ENCODE peak calls at places on chromosomes 4 and X, in four cellular contexts. K is PC-9, U is GM13977, L is upper lobe of right lung. O is an unnamed sample.

GRCh38 chr4:77349796-77350195 is 192.8 kb downstream of the CCNG2 start:
- DNase-seq in K (no peak), U (no peak), L (no peak), O (no peak)

GRCh38 chr4:141912831-141913230 is 276.4 kb downstream of the IL15 start:
- DNase-seq in K (no peak), U (no peak), L (no peak), O (no peak)

GRCh38 chr4:187633245-187633644 is 362.3 kb upstream of the ZFP42 start:
- DNase-seq in K (no peak), U (no peak), L (no peak), O (no peak)

GRCh38 chrX:39645059-39645895 is 452.5 kb downstream of the BCOR start:
- DNase-seq in K (no peak), U (no peak), L (no peak), O (no peak)

GRCh38 chr4:97142893-97143292 is 1000.4 kb downstream of the STPG2 start:
- DNase-seq in K (no peak), U (no peak), L (no peak), O (no peak)

GRCh38 chr4:174794706-174795105 is 34.3 kb downstream of the GLRA3 start:
- DNase-seq in K (no peak), U (no peak), L (no peak), O (no peak)

GRCh38 chr4:40264497-40264896 is 67.7 kb downstream of the RHOH start:
- DNase-seq in K (peak; percentile 53), U (no peak), L (no peak), O (no peak)

GRCh38 chrX:138191998-138192397 is 519.5 kb downstream of the FGF13 start:
- DNase-seq in K (no peak), U (peak; percentile 5), L (no peak), O (no peak)

GRCh38 chr4:1061372-1061700 is 49.9 kb downstream of the FGFRL1 start:
- DNase-seq in K (no peak), U (no peak), L (no peak), O (no peak)

GRCh38 chrX:145825896-145826295 is 8.3 kb downstream of the SLITRK2 start:
- DNase-seq in K (peak; percentile 35), U (no peak), L (no peak), O (no peak)

GRCh38 chr4:110533590-110533910 is 57.6 kb downstream of the ENPEP start:
- DNase-seq in K (no peak), U (no peak), L (no peak), O (no peak)

GRCh38 chr4:52665592-52665991 is 6.5 kb upstream of the USP46 start:
- DNase-seq in K (no peak), U (peak; percentile 45), L (no peak), O (no peak)

GRCh38 chr4:8279321-8280157 is 10.0 kb downstream of the HTRA3 start:
- DNase-seq in K (no peak), U (no peak), L (no peak), O (no peak)

GRCh38 chr4:2402053-2402452 is 16.4 kb downstream of the ZFYVE28 start:
- DNase-seq in K (no peak), U (no peak), L (peak; percentile 80), O (no peak)

GRCh38 chr4:177185151-177185550 is 124.5 kb upstream of the NEIL3 start:
- DNase-seq in K (no peak), U (no peak), L (no peak), O (no peak)

GRCh38 chr4:140611854-140612253 is 43.1 kb upstream of the UCP1 start:
- DNase-seq in K (no peak), U (no peak), L (no peak), O (no peak)

GRCh38 chrX:113950081-113950678 is 633.7 kb upstream of the HTR2C start:
- DNase-seq in K (no peak), U (no peak), L (no peak), O (no peak)

GRCh38 chr4:136863756-136864155 is 668.5 kb downstream of the PCDH18 start:
- DNase-seq in K (no peak), U (no peak), L (no peak), O (no peak)

GRCh38 chr4:64174247-64174882 is 234.9 kb downstream of the TECRL start:
- DNase-seq in K (no peak), U (no peak), L (no peak), O (no peak)

GRCh38 chr4:148141536-148141935 is 300.7 kb downstream of the NR3C2 start:
- DNase-seq in K (no peak), U (no peak), L (no peak), O (no peak)

GRCh38 chr4:113468165-113469022 is 293.1 kb downstream of the CAMK2D start:
- DNase-seq in K (peak; percentile 92), U (no peak), L (peak; percentile 69), O (peak; percentile 51)

GRCh38 chr4:186405957-186406356 is 140.0 kb downstream of the F11 start:
- DNase-seq in K (no peak), U (no peak), L (no peak), O (no peak)

GRCh38 chr4:152063301-152064235 is 302.8 kb upstream of the GATB start:
- DNase-seq in K (no peak), U (no peak), L (no peak), O (no peak)

GRCh38 chr4:108466936-108467902 is 153.2 kb upstream of the RPL34 start:
- DNase-seq in K (no peak), U (peak; percentile 24), L (no peak), O (no peak)

GRCh38 chrX:2577844-2578444 is 77.2 kb upstream of the DHRSX start:
- DNase-seq in K (no peak), U (no peak), L (no peak), O (no peak)

GRCh38 chr4:152850377-152850776 is 70.6 kb downstream of the ARFIP1 start:
- DNase-seq in K (peak; percentile 64), U (no peak), L (peak; percentile 72), O (peak; percentile 90)

GRCh38 chr4:4837921-4838601 is 21.4 kb upstream of the MSX1 start:
- DNase-seq in K (no peak), U (no peak), L (peak; percentile 16), O (no peak)

GRCh38 chr4:73865697-73866096 is 3.5 kb upstream of the CXCL1 start:
- DNase-seq in K (no peak), U (no peak), L (no peak), O (no peak)

GRCh38 chr4:98519268-98519993 is 139.0 kb downstream of the TSPAN5 start:
- DNase-seq in K (no peak), U (no peak), L (no peak), O (no peak)

GRCh38 chr4:16199132-16199531 is 27.1 kb downstream of the TAPT1 start:
- DNase-seq in K (no peak), U (no peak), L (no peak), O (no peak)

GRCh38 chrX:106932492-106932923 is 12.3 kb downstream of the CLDN2 start:
- DNase-seq in K (peak; percentile 61), U (no peak), L (no peak), O (no peak)

GRCh38 chrX:47633671-47634590 is 4.2 kb upstream of the CFP start:
- DNase-seq in K (no peak), U (no peak), L (no peak), O (peak; percentile 78)

GRCh38 chrX:118392726-118393125 is 46.8 kb downstream of the WDR44 start:
- DNase-seq in K (no peak), U (no peak), L (no peak), O (no peak)

GRCh38 chr4:147747787-147748454 is 16.0 kb downstream of the ARHGAP10 start:
- DNase-seq in K (no peak), U (no peak), L (no peak), O (no peak)

GRCh38 chrX:65596270-65596669 is 61.7 kb upstream of the LAS1L start:
- DNase-seq in K (no peak), U (peak; percentile 50), L (no peak), O (peak; percentile 52)

GRCh38 chrX:103175944-103176753 is 38.8 kb upstream of the BEX4 start:
- DNase-seq in K (no peak), U (peak; percentile 60), L (no peak), O (peak; percentile 45)

GRCh38 chrX:46574941-46575381 is 1.4 kb downstream of the CHST7 start:
- DNase-seq in K (no peak), U (peak; percentile 39), L (peak; percentile 68), O (no peak)

GRCh38 chr4:75715105-75715799 is 9.1 kb upstream of the USO1 start:
- DNase-seq in K (no peak), U (peak; percentile 24), L (no peak), O (no peak)

GRCh38 chrX:17488036-17488435 is 113.0 kb downstream of the NHS start:
- DNase-seq in K (no peak), U (no peak), L (no peak), O (no peak)

GRCh38 chr4:38832624-38833528 is 23.7 kb downstream of the TLR6 start:
- DNase-seq in K (no peak), U (no peak), L (no peak), O (no peak)
- TF ChIP-seq CTCF in K (no peak), U (no peak), L (no peak), O (peak; percentile 59)

GRCh38 chr4:88216395-88216794 is 58.0 kb upstream of the ABCG2 start:
- DNase-seq in K (no peak), U (no peak), L (no peak), O (no peak)

GRCh38 chr4:88211473-88212252 is 53.2 kb upstream of the ABCG2 start:
- DNase-seq in K (peak; percentile 39), U (peak; percentile 64), L (no peak), O (no peak)

GRCh38 chr4:88208146-88208545 is 49.7 kb upstream of the ABCG2 start:
- DNase-seq in K (no peak), U (no peak), L (no peak), O (no peak)

GRCh38 chr4:88215351-88215750 is 56.9 kb upstream of the ABCG2 start:
- DNase-seq in K (no peak), U (no peak), L (no peak), O (no peak)

DNA sequence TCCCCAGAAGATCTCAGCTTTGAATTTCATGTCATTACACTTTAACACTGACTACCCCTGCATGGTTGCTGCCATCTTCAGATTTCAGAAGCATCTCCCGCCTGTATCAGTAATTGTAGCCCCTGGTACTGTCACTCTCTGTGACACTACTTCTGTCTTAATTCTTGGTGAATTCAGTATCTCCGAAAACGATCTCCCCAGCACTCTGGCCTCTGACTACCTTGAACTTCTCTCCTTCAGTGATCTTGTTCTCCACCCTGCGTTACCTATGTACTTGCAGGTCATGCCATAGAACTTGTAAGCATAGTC is 53.8 kb upstream of the ABCG2 start:
- DNase-seq in K (no peak), U (no peak), L (no peak), O (no peak)
- TF ChIP-seq CTCF in K (no peak), U (no peak), L (no peak), O (peak; percentile 42)

GRCh38 chr4:183106839-183107238 is 7.8 kb downstream of the WWC2 start:
- DNase-seq in K (no peak), U (no peak), L (no peak), O (no peak)
- TF ChIP-seq CTCF in K (no peak), U (no peak), L (no peak), O (no peak)

GRCh38 chrX:44264936-44265335 is 78.5 kb downstream of the EFHC2 start:
- DNase-seq in K (no peak), U (no peak), L (no peak), O (no peak)

GRCh38 chrX:44261286-44261685 is 82.2 kb downstream of the EFHC2 start:
- DNase-seq in K (no peak), U (no peak), L (no peak), O (no peak)

GRCh38 chrX:44265559-44265958 is 77.9 kb downstream of the EFHC2 start:
- DNase-seq in K (no peak), U (no peak), L (no peak), O (no peak)

GRCh38 chrX:44260609-44261008 is 82.9 kb downstream of the EFHC2 start:
- DNase-seq in K (no peak), U (no peak), L (no peak), O (no peak)
- TF ChIP-seq CTCF in K (no peak), U (no peak), L (no peak), O (no peak)

O was measured in CD14-positive monocyte.